ENCODE peak calls at places on chromosomes 11 and 22, in four cellular contexts. D is sciatic nerve; R is AG08395; B is activated CD4-positive, CD25-positive, alpha-beta regulatory T cell treated with anti-CD3 and anti-CD28 coated beads, Interleukin-2, amount 50 U/mL, for 72 hours. S is an unnamed sample.

GRCh38 chr11:124898711-124899110 is 1.0 kb upstream of the ROBO4 start:
- DNase-seq in D (no peak), B (no peak), R (peak), S (peak)

GRCh38 chr11:23391031-23391430 is 530.8 kb upstream of the CCDC179 start:
- DNase-seq in R (no peak), B (no peak), D (no peak), S (no peak)

GRCh38 chr11:44728491-44728910 is 1.7 kb downstream of the TSPAN18 start:
- DNase-seq in R (no peak), B (no peak), D (no peak), S (no peak)

GRCh38 chr22:36197065-36197440 is 4.6 kb downstream of the APOL4 start:
- DNase-seq in D (no peak), R (no peak), B (no peak), S (no peak)

GRCh38 chr11:68459886-68460740 is 439 bp upstream of the PPP6R3 start:
- DNase-seq in R (peak), D (peak), B (peak), S (peak)

GRCh38 chr11:69427906-69428880 is 53.3 kb upstream of the LINC01488 start:
- DNase-seq in R (no peak), D (peak), B (no peak), S (no peak)

GRCh38 chr11:123321641-123322040 is 108.4 kb upstream of the GRAMD1B start:
- DNase-seq in D (no peak), R (peak), B (no peak), S (no peak)

GRCh38 chr11:60261014-60261413 is 18.1 kb upstream of the MS4A4E start:
- DNase-seq in B (no peak), R (no peak), D (no peak), S (no peak)

GRCh38 chr22:25777870-25778269 is 35.9 kb downstream of the MYO18B start:
- DNase-seq in B (no peak), R (peak), D (no peak), S (no peak)

GRCh38 chr11:15700456-15700855 is 585.7 kb downstream of the INSC start:
- DNase-seq in D (no peak), R (no peak), B (no peak), S (no peak)

GRCh38 chr11:129946256-129946655 is 50.9 kb upstream of the NFRKB start:
- DNase-seq in B (no peak), D (no peak), R (peak), S (no peak)

GRCh38 chr22:48496226-48496845 is 1331.3 kb downstream of the BRD1 start:
- DNase-seq in R (peak), B (no peak), D (no peak), S (no peak)

GRCh38 chr11:64643258-64643881 is 52.4 kb downstream of the SLC22A12 start:
- DNase-seq in R (no peak), B (no peak), D (peak), S (no peak)

GRCh38 chr22:50445071-50445879 is 29.6 kb downstream of the SBF1 start:
- DNase-seq in B (no peak), R (no peak), D (no peak), S (no peak)

GRCh38 chr11:65169164-65169641 is 830 bp upstream of the SPDYC start:
- DNase-seq in B (no peak), R (no peak), D (peak), S (no peak)